ENCODE peak calls at places on chromosomes 12 and 14, in nine cellular contexts. D, Q, Z, S, W, J, C, E and A are unnamed samples.

GRCh38 chr14:90609376-90609775 is 206.9 kb downstream of the TTC7B start:
- DNase-seq in W (no peak), D (no peak), J (no peak), C (no peak), Q (no peak), E (no peak), Z (no peak), S (no peak), A (no peak)

GRCh38 chr12:94710933-94711332 is 60.6 kb upstream of the TMCC3 start:
- DNase-seq in S (no peak), Z (no peak), C (no peak), Q (peak; percentile 43), E (peak; percentile 73), D (peak; percentile 28), J (no peak), W (peak; percentile 39), A (no peak)

GRCh38 chr14:77284066-77284855 is 13.3 kb upstream of the NGB start:
- DNase-seq in D (no peak), E (no peak), W (no peak), S (no peak), J (no peak), C (no peak), Q (no peak), Z (no peak), A (no peak)

GRCh38 chr12:39587247-39587646 is 32.4 kb downstream of the ABCD2 start:
- DNase-seq in E (no peak), J (no peak), S (no peak), Z (no peak), D (no peak), Q (peak; percentile 19), W (no peak), C (peak; percentile 16), A (no peak)

GRCh38 chr14:35161231-35161630 is 38.9 kb downstream of the PRORP start:
- DNase-seq in W (no peak), D (no peak), E (no peak), S (no peak), Q (no peak), J (no peak), Z (no peak), C (peak; percentile 6), A (no peak)

GRCh38 chr14:90388437-90388836 is 8.4 kb upstream of the CALM1 start:
- DNase-seq in S (no peak), Z (no peak), C (peak; percentile 76), J (no peak), W (no peak), E (peak; percentile 74), Q (peak; percentile 38), D (peak; percentile 57), A (no peak)

GRCh38 chr12:54133663-54134375 is 55.0 kb downstream of the SMUG1 start:
- DNase-seq in Z (no peak), S (no peak), C (no peak), E (no peak), W (no peak), D (no peak), Q (no peak), J (no peak), A (no peak)

GRCh38 chr14:31268216-31268615 is 60.6 kb upstream of the HECTD1 start:
- DNase-seq in W (no peak), Z (no peak), E (no peak), J (no peak), Q (no peak), C (no peak), D (no peak), S (no peak), A (peak; percentile 58)

DNA sequence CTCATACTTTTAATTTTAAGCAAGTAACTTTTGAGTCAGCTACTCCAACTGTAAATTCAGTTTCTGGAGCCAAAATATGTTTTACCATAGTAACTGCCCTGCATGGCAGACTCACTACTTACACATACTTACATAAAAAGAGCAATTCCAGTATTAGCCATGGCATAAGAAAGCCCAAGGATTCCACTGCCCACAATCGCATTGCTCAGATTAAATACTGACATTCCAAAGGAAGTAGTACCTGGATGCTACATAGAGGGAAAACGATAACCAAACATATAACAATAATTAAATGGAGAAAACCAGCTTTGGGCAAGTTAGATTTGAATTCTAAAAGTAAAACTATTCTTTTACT is 2.2 kb downstream of the SLC38A2 start:
- DNase-seq in D (no peak), S (no peak), J (no peak), Z (no peak), E (no peak), W (no peak), Q (no peak), C (no peak), A (no peak)
- H3K4me3 ChIP-seq in D (peak overlapping the region; percentile 88), S (peak overlapping the region; percentile 90), J (peak overlapping the region; percentile 93), Z (peak overlapping the region; percentile 99), E (peak overlapping the region; percentile 83), W (peak overlapping the region; percentile 54), Q (peak overlapping the region; percentile 84), C (peak overlapping the region; percentile 99), A (peak overlapping the region; percentile 65)

GRCh38 chr12:47986832-47987231 is 17.4 kb downstream of the COL2A1 start:
- DNase-seq in Q (no peak), E (no peak), J (no peak), D (no peak), C (no peak), W (no peak), S (no peak), Z (no peak), A (no peak)

GRCh38 chr12:47989023-47989417 is 15.3 kb downstream of the COL2A1 start:
- DNase-seq in S (no peak), J (no peak), Q (no peak), E (no peak), Z (no peak), D (no peak), C (no peak), W (no peak), A (no peak)

GRCh38 chr12:47986266-47986610 is 18.0 kb downstream of the COL2A1 start:
- DNase-seq in D (no peak), S (no peak), C (no peak), Z (no peak), Q (no peak), J (no peak), E (no peak), W (no peak), A (no peak)

GRCh38 chr12:47988073-47989022 is 15.9 kb downstream of the COL2A1 start:
- DNase-seq in W (no peak), Q (no peak), E (peak; percentile 76), C (no peak), Z (no peak), S (no peak), J (no peak), D (no peak), A (no peak)

DNA sequence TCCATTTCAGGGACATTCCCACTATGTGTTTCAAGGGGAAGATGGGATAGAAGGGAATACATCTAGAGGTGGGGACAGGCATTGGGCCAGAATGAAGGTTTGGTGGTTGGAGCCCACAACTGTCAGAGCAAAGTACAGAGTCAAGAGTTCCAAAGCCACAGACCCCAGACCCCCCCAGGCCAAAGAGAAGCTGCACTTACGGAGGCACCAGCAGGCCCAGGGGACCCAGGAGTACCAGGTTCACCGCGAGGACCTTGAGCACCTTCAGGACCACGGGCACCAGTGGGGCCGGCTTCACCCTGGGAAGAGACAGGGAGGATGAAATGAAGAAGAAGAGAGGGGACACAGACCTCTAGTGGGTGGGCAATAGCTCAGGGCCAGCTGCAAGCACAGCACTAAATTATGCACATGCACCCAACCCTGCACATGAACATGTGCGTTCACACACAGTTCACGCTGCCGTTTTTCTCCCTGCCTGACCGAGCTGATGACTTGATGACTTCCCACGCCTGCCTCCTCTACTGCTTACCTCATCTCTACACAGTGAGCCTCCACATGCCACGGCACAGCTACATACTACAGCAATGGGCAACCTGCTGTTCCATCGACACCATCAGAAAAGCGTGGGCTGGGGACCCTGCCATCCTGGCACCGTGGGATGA is 16.7 kb downstream of the COL2A1 start:
- DNase-seq in C (no peak), E (no peak), Z (no peak), W (no peak), S (no peak), D (no peak), Q (no peak), J (no peak), A (no peak)
- H3K27me3 ChIP-seq in C (no peaks in the 10 kb centered on the region), E (no peaks in the 10 kb centered on the region), Z (peaks cover 9% of the 10 kb centered on the region), W (no peaks in the 10 kb centered on the region), S (peaks cover 4% of the 10 kb centered on the region), D (no peaks in the 10 kb centered on the region), Q (no peaks in the 10 kb centered on the region), J (no peaks in the 10 kb centered on the region), A (peaks cover 11% of the 10 kb centered on the region)

DNA sequence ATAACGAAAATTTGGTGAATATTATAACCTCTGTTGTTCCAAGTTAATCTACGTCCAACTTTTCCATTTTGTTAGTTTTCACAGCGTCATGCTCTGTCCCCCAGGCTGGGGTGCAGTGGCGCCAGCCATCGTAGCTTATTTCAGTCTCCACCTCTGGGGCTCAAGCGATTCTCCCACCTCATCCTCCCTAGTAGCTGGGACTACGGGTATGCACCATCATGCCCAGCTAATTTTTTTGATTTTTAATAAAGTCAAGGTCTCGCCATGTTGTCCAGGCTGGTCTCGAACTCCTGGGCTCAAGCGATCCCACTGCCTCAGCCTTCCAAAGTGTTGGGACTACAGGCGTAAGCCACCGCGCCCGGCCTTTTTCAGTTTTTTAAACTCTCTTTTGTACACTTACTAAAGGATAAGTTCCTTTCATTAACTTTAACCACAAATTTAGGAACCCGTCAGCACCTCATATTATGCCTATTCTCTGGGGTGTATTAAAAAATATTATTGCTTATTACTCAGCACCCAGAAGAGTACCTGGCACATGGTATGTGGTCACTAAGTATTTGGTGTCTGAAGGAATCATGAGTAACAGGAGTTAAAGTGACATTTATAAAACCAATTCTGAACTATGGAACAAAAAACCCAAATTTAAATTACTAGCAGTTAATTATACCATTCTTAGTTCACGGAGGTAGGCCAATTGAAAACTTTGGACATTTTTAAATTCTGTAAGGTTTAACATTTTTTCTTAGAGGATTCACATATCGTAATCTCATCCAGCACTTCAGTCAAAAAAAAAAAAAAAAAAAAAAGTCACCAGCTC is 925 bp upstream of the MIPOL1 start:
- DNase-seq in C (no peak), W (no peak), Z (no peak), Q (no peak), D (no peak), S (no peak), E (no peak), J (no peak), A (no peak)
- H3K4me3 ChIP-seq in C (peak overlapping the region; percentile 82), W (peak overlapping the region; percentile 48), Z (peak overlapping the region; percentile 71), Q (peak overlapping the region; percentile 72), D (peak overlapping the region; percentile 67), S (peak overlapping the region; percentile 62), E (peak overlapping the region; percentile 95), J (peak overlapping the region; percentile 83), A (peak overlapping the region; percentile 55)

GRCh38 chr12:113059071-113059595 is 2.6 kb downstream of the DTX1 start:
- DNase-seq in C (no peak), D (no peak), E (no peak), Q (no peak), W (no peak), J (no peak), S (no peak), Z (no peak), A (no peak)

GRCh38 chr12:113058553-113058952 is 2.0 kb downstream of the DTX1 start:
- DNase-seq in Q (no peak), D (no peak), E (no peak), C (no peak), W (no peak), S (no peak), J (no peak), Z (no peak), A (no peak)

GRCh38 chr12:113056381-113056630 is 224 bp upstream of the DTX1 start:
- DNase-seq in S (no peak), Q (no peak), D (no peak), C (no peak), E (no peak), Z (no peak), J (no peak), W (no peak), A (no peak)

GRCh38 chr12:113056631-113057488 is at the start of gene DTX1:
- DNase-seq in E (peak; percentile 48), C (no peak), Z (no peak), S (no peak), D (no peak), W (no peak), Q (no peak), J (no peak), A (no peak)

DNA sequence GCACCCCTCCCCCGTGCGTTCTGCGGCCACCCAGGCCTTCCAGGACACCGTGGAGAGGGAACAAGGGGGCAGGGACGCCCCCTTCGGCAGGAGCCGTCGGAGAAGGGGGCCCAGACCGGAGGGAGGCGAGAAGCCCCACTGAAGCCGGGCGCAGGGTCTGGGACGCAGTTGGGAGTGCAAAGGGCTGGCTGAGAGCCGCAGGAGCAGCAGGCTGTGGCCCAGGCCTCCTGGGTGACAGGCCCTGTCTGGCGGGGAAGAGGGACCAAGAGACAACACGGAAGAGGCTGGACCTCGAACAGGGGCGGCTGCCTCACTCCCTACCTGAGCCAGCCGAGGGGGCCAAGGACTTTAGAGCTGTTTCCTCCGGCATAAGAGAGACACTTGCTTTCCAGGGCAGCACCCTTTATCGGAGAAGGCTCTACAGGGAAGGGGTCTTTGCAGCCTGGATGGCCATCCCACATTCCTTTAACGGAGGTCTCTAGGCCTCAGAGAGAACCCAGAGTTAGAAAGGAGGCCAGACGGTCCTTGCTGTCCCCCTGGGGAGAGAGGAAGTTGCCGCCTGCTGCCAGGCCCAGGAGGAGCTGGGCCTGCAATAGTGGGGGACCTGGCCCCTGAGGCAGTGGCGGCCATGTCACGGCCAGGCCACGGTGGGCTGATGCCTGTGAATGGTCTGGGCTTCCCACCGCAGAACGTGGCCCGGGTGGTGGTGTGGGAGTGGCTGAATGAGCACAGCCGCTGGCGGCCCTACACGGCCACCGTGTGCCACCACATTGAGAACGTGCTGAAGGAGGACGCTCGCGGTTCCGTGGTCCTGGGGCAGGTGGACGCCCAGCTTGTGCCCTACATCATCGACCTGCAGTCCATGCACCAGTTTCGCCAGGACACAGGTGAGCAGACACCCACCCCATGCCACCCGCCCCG is 1.3 kb downstream of the DTX1 start:
- DNase-seq in S (no peak), C (no peak), J (no peak), Q (no peak), W (no peak), E (peak; percentile 53), Z (no peak), D (no peak), A (no peak)
- H3K27me3 ChIP-seq in S (peaks cover 55% of the 10 kb centered on the region), C (peaks cover 56% of the 10 kb centered on the region), J (peaks cover 14% of the 10 kb centered on the region), Q (peaks cover 11% of the 10 kb centered on the region), W (peaks cover 25% of the 10 kb centered on the region), E (peaks cover 25% of the 10 kb centered on the region), Z (peaks cover 22% of the 10 kb centered on the region), D (no peaks in the 10 kb centered on the region), A (peaks cover 25% of the 10 kb centered on the region)